ENCODE peak calls at places on chromosome 11, in four cellular contexts. One of them, this sample, is unnamed.

GRCh38 chr11:121111053-121111724 is 10.1 kb downstream of the TECTA start:
- DNase-seq in heart left ventricle: no peak
- DNase-seq in thoracic aorta: no peak
- DNase-seq in neuronal stem cell: no peak
- DNase-seq in this sample: no peak

GRCh38 chr11:69388661-69389060 is 92.8 kb upstream of the LINC01488 start:
- DNase-seq in thoracic aorta: no peak
- DNase-seq in heart left ventricle: no peak
- DNase-seq in neuronal stem cell: no peak
- DNase-seq in this sample: no peak

GRCh38 chr11:3069425-3069824 is 12.2 kb upstream of the CARS1 start:
- DNase-seq in neuronal stem cell: no peak
- DNase-seq in heart left ventricle: no peak
- DNase-seq in thoracic aorta: no peak
- DNase-seq in this sample: no peak

GRCh38 chr11:46378811-46379482 is 2.5 kb upstream of the MDK start:
- DNase-seq in heart left ventricle: no peak
- DNase-seq in neuronal stem cell: no peak
- DNase-seq in thoracic aorta: no peak
- DNase-seq in this sample: no peak

GRCh38 chr11:18590573-18590972 is 2.0 kb upstream of the UEVLD start:
- DNase-seq in neuronal stem cell: no peak
- DNase-seq in heart left ventricle: no peak
- DNase-seq in thoracic aorta: no peak
- DNase-seq in this sample: no peak

GRCh38 chr11:120336641-120337132 is 474 bp downstream of the ARHGEF12 start:
- DNase-seq in neuronal stem cell: no peak
- DNase-seq in thoracic aorta: no peak
- DNase-seq in heart left ventricle: peak; percentile 68
- DNase-seq in this sample: peak; percentile 53

GRCh38 chr11:1931791-1932480 is 12.4 kb downstream of the TNNT3 start:
- DNase-seq in thoracic aorta: no peak
- DNase-seq in heart left ventricle: peak; percentile 28
- DNase-seq in neuronal stem cell: no peak
- DNase-seq in this sample: no peak

GRCh38 chr11:134951305-134951700 is 539.3 kb upstream of the B3GAT1 start:
- DNase-seq in heart left ventricle: no peak
- DNase-seq in neuronal stem cell: no peak
- DNase-seq in thoracic aorta: no peak
- DNase-seq in this sample: no peak

GRCh38 chr11:92838655-92839334 is 130.7 kb upstream of the MTNR1B start:
- DNase-seq in heart left ventricle: no peak
- DNase-seq in neuronal stem cell: peak; percentile 24
- DNase-seq in thoracic aorta: no peak
- DNase-seq in this sample: no peak

GRCh38 chr11:113475160-113475761 is at the start of gene DRD2:
- DNase-seq in heart left ventricle: no peak
- DNase-seq in thoracic aorta: no peak
- DNase-seq in neuronal stem cell: peak; percentile 27
- DNase-seq in this sample: no peak

GRCh38 chr11:86210898-86211297 is 33.7 kb upstream of the EED start:
- DNase-seq in neuronal stem cell: no peak
- DNase-seq in thoracic aorta: no peak
- DNase-seq in heart left ventricle: no peak
- DNase-seq in this sample: no peak

GRCh38 chr11:95835351-95835750 is 45.1 kb downstream of the CEP57 start:
- DNase-seq in thoracic aorta: no peak
- DNase-seq in neuronal stem cell: no peak
- DNase-seq in heart left ventricle: no peak
- DNase-seq in this sample: no peak

GRCh38 chr11:112085822-112086421 is 634 bp downstream of the TIMM8B start:
- DNase-seq in neuronal stem cell: no peak
- DNase-seq in thoracic aorta: no peak
- DNase-seq in heart left ventricle: no peak
- DNase-seq in this sample: no peak

GRCh38 chr11:64890084-64890944 is 11.9 kb upstream of the EHD1 start:
- DNase-seq in neuronal stem cell: no peak
- DNase-seq in heart left ventricle: no peak
- DNase-seq in thoracic aorta: no peak
- DNase-seq in this sample: no peak

GRCh38 chr11:94897330-94897768 is 76.0 kb downstream of the CWC15 start:
- DNase-seq in heart left ventricle: peak; percentile 51
- DNase-seq in thoracic aorta: no peak
- DNase-seq in neuronal stem cell: peak; percentile 37
- DNase-seq in this sample: peak; percentile 43

GRCh38 chr11:46278387-46279173 is 1.1 kb downstream of the CREB3L1 start:
- DNase-seq in neuronal stem cell: no peak
- DNase-seq in heart left ventricle: peak; percentile 57
- DNase-seq in thoracic aorta: no peak
- DNase-seq in this sample: peak; percentile 58

GRCh38 chr11:48172818-48173609 is 43.6 kb upstream of the OR4B1 start:
- DNase-seq in thoracic aorta: no peak
- DNase-seq in heart left ventricle: peak; percentile 70
- DNase-seq in neuronal stem cell: peak; percentile 53
- DNase-seq in this sample: peak; percentile 64

GRCh38 chr11:92269021-92269420 is 44.4 kb downstream of the FAT3 start:
- DNase-seq in heart left ventricle: no peak
- DNase-seq in thoracic aorta: no peak
- DNase-seq in neuronal stem cell: peak; percentile 39
- DNase-seq in this sample: no peak

GRCh38 chr11:69359735-69360470 is 65.9 kb downstream of the MYEOV start:
- DNase-seq in neuronal stem cell: no peak
- DNase-seq in thoracic aorta: no peak
- DNase-seq in heart left ventricle: no peak
- DNase-seq in this sample: no peak

GRCh38 chr11:64449381-64450167 is 90.6 kb downstream of the RPS6KA4 start:
- DNase-seq in heart left ventricle: peak; percentile 55
- DNase-seq in thoracic aorta: no peak
- DNase-seq in neuronal stem cell: peak; percentile 74
- DNase-seq in this sample: peak; percentile 36

GRCh38 chr11:102293873-102294601 is 23.2 kb upstream of the BIRC3 start:
- DNase-seq in heart left ventricle: no peak
- DNase-seq in neuronal stem cell: no peak
- DNase-seq in thoracic aorta: no peak
- DNase-seq in this sample: no peak

GRCh38 chr11:14904745-14905103 is 12.7 kb upstream of the CYP2R1 start:
- DNase-seq in neuronal stem cell: no peak
- DNase-seq in heart left ventricle: peak; percentile 86
- DNase-seq in thoracic aorta: no peak
- DNase-seq in this sample: peak; percentile 87

GRCh38 chr11:72378704-72379383 is 55.5 kb downstream of the CLPB start:
- DNase-seq in heart left ventricle: peak; percentile 84
- DNase-seq in neuronal stem cell: no peak
- DNase-seq in thoracic aorta: peak; percentile 22
- DNase-seq in this sample: peak; percentile 69

GRCh38 chr11:14578551-14578956 is 58.4 kb upstream of the PSMA1 start:
- DNase-seq in neuronal stem cell: no peak
- DNase-seq in thoracic aorta: no peak
- DNase-seq in heart left ventricle: no peak
- DNase-seq in this sample: no peak

GRCh38 chr11:64037027-64037633 is 1.4 kb downstream of the FLRT1 start:
- DNase-seq in heart left ventricle: no peak
- DNase-seq in thoracic aorta: no peak
- DNase-seq in neuronal stem cell: no peak
- DNase-seq in this sample: no peak

GRCh38 chr11:15114501-15115475 is at the start of gene INSC:
- DNase-seq in heart left ventricle: no peak
- DNase-seq in neuronal stem cell: peak; percentile 29
- DNase-seq in thoracic aorta: no peak
- DNase-seq in this sample: peak; percentile 18

GRCh38 chr11:134086376-134086775 is 17.5 kb downstream of the JAM3 start:
- DNase-seq in thoracic aorta: no peak
- DNase-seq in neuronal stem cell: no peak
- DNase-seq in heart left ventricle: no peak
- DNase-seq in this sample: no peak

GRCh38 chr11:119155733-119156492 is 7.1 kb downstream of the ABCG4 start:
- DNase-seq in neuronal stem cell: no peak
- DNase-seq in thoracic aorta: no peak
- DNase-seq in heart left ventricle: no peak
- DNase-seq in this sample: no peak

GRCh38 chr11:27934830-27935145 is 173.2 kb downstream of the KIF18A start:
- DNase-seq in thoracic aorta: no peak
- DNase-seq in heart left ventricle: no peak
- DNase-seq in neuronal stem cell: no peak
- DNase-seq in this sample: no peak

GRCh38 chr11:35348898-35349687 is 70.3 kb downstream of the SLC1A2 start:
- DNase-seq in thoracic aorta: no peak
- DNase-seq in neuronal stem cell: no peak
- DNase-seq in heart left ventricle: no peak
- DNase-seq in this sample: no peak

GRCh38 chr11:74749965-74750296 is 1.3 kb downstream of the RNF169 start:
- DNase-seq in neuronal stem cell: no peak
- DNase-seq in heart left ventricle: no peak
- DNase-seq in thoracic aorta: no peak
- DNase-seq in this sample: no peak

GRCh38 chr11:92822410-92822809 is 147.0 kb upstream of the MTNR1B start:
- DNase-seq in neuronal stem cell: no peak
- DNase-seq in heart left ventricle: no peak
- DNase-seq in thoracic aorta: no peak
- DNase-seq in this sample: no peak

GRCh38 chr11:32615422-32615821 is 31.8 kb downstream of the EIF3M start:
- DNase-seq in thoracic aorta: no peak
- DNase-seq in neuronal stem cell: no peak
- DNase-seq in heart left ventricle: no peak
- DNase-seq in this sample: no peak

GRCh38 chr11:16001899-16002426 is 354.4 kb downstream of the SOX6 start:
- DNase-seq in heart left ventricle: no peak
- DNase-seq in thoracic aorta: no peak
- DNase-seq in neuronal stem cell: peak; percentile 18
- DNase-seq in this sample: no peak

GRCh38 chr11:125720781-125721180 is 25.3 kb upstream of the PATE1 start:
- DNase-seq in neuronal stem cell: no peak
- DNase-seq in thoracic aorta: no peak
- DNase-seq in heart left ventricle: no peak
- DNase-seq in this sample: no peak

DNA sequence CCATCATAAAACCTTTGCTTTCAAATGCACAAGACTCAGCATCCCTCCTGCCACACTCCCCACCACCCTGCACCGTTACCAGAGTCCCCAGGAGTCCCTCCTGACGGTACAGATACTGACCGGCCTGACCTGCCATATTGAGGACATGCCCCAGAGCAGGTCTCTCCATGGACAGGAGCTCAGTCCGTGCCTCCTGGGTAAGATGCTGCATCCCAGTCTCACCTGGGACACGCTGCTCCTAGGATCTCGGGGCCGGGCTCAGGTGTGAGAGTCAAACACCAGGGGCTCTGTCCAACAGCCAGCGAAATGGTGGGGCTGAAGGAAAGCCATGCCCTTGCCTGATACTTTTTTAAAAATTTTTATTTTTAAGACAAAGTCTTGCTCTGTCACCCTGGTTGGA is 328.3 kb downstream of the SHANK2 start:
- DNase-seq in thoracic aorta: no peak
- DNase-seq in heart left ventricle: no peak
- DNase-seq in neuronal stem cell: no peak
- DNase-seq in this sample: no peak
- H3K9me3 ChIP-seq in thoracic aorta: peaks cover 12% of the 10 kb centered on the region
- H3K9me3 ChIP-seq in heart left ventricle: no peaks in the 10 kb centered on the region
- H3K9me3 ChIP-seq in neuronal stem cell: peaks cover 8% of the 10 kb centered on the region
- H3K9me3 ChIP-seq in this sample: peaks cover 61% of the 10 kb centered on the region

GRCh38 chr11:59336176-59336575 is 22.5 kb upstream of the OR5AN1 start:
- DNase-seq in heart left ventricle: no peak
- DNase-seq in thoracic aorta: no peak
- DNase-seq in neuronal stem cell: no peak
- DNase-seq in this sample: no peak
- H3K9me3 ChIP-seq in heart left ventricle: no peaks in the 10 kb centered on the region
- H3K9me3 ChIP-seq in thoracic aorta: no peaks in the 10 kb centered on the region
- H3K9me3 ChIP-seq in neuronal stem cell: no peaks in the 10 kb centered on the region
- H3K9me3 ChIP-seq in this sample: peaks cover 27% of the 10 kb centered on the region

DNA sequence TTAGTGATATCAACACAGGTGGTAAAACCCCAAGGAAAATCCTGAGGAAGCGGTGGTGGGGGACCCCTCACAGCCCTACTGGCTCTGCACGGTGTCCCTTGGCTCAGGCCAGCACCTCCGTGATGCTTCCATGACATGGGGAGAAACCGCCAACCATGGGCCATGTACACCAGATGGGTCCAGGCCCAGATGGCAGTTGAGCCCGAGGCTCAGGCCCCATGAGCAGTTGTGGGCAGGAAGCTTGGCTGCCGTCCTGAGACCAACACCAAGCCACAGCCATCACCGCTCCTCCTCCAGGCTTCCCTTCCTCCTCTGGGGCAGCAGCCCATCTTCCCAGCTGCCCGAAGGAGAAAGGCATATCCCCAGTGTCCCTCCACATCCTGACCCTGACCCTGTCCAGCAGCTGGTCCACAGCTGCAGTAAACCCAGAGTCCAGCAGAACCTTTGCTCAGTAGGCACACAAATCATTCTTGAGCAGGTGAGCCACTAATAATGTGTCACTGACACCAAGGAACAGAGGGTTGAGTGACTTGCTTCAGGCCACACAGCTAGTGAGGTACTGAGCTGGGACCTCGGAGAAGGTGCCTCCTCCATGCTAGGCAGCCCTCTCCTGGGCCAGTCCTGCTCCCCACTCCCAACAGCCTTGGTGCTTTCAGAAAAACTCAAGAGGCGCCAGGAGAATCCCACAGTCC is 204.9 kb downstream of the CTTN start:
- DNase-seq in neuronal stem cell: no peak
- DNase-seq in thoracic aorta: no peak
- DNase-seq in heart left ventricle: no peak
- DNase-seq in this sample: no peak
- H3K9me3 ChIP-seq in neuronal stem cell: no peaks in the 10 kb centered on the region
- H3K9me3 ChIP-seq in thoracic aorta: no peaks in the 10 kb centered on the region
- H3K9me3 ChIP-seq in heart left ventricle: no peaks in the 10 kb centered on the region
- H3K9me3 ChIP-seq in this sample: no peaks in the 10 kb centered on the region

DNA sequence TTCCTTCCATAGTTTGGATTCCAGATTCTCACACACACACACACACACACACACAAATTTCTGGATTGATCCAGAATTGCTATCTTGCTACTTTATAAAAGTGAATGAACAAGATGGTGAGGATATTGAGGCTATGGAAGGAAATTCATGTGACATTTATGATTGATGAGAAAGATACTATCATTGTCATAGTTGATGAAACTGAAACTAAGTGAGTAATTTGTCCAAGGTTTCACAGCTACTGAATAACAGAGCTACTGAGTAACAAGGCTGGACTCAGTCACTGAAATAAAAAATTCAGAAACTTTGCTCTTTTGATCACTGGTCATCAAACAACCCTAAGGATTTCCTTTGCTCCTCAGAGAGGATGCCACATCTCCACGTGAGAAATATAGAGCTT is 16.2 kb downstream of the OR5D16 start:
- DNase-seq in heart left ventricle: no peak
- DNase-seq in thoracic aorta: no peak
- DNase-seq in neuronal stem cell: no peak
- DNase-seq in this sample: no peak
- H3K9me3 ChIP-seq in heart left ventricle: no peaks in the 10 kb centered on the region
- H3K9me3 ChIP-seq in thoracic aorta: no peaks in the 10 kb centered on the region
- H3K9me3 ChIP-seq in neuronal stem cell: peaks cover 5% of the 10 kb centered on the region
- H3K9me3 ChIP-seq in this sample: no peaks in the 10 kb centered on the region

This sample was measured in left ventricle myocardium inferior.